ENCODE peak calls at places on chromosomes 6 and 20, in five cellular contexts. J is heart right ventricle, Z is AG09309, G is NB4, O is LNCaP clone FGC. U is an unnamed sample.

GRCh38 chr6:105892577-105893262 is 193.4 kb upstream of the PRDM1 start:
- DNase-seq in J (no peak), Z (no peak), G (peak; percentile 96), O (no peak), U (peak; percentile 7)

GRCh38 chr6:9412951-9413559 is 977.7 kb upstream of the SLC35B3 start:
- DNase-seq in J (peak; percentile 7), Z (no peak), G (peak; percentile 59), O (no peak), U (peak; percentile 69)

GRCh38 chr6:145315982-145316600 is 419.2 kb downstream of the EPM2A start:
- DNase-seq in J (no peak), Z (no peak), G (no peak), O (no peak), U (no peak)

GRCh38 chr6:143877584-143878271 is 13.5 kb downstream of the ZC2HC1B start:
- DNase-seq in J (no peak), Z (no peak), G (no peak), O (no peak), U (no peak)

GRCh38 chr6:110513001-110513400 is 36.6 kb upstream of the SLC22A16 start:
- DNase-seq in J (no peak), Z (no peak), G (no peak), O (no peak), U (peak; percentile 92)

GRCh38 chr6:16956371-16956770 is 145.5 kb upstream of the STMND1 start:
- DNase-seq in J (no peak), Z (no peak), G (no peak), O (no peak), U (no peak)

GRCh38 chr6:167116109-167116837 is 6.6 kb upstream of the CCR6 start:
- DNase-seq in J (no peak), Z (no peak), G (no peak), O (no peak), U (peak; percentile 10)

GRCh38 chr6:57173056-57173885 is 1.1 kb downstream of the BAG2 start:
- DNase-seq in J (no peak), Z (no peak), G (peak; percentile 76), O (no peak), U (peak; percentile 40)

GRCh38 chr6:12198851-12199250 is 91.3 kb upstream of the EDN1 start:
- DNase-seq in J (no peak), Z (no peak), G (no peak), O (no peak), U (no peak)

GRCh38 chr6:131400054-131400781 is 172.8 kb upstream of the ARG1 start:
- DNase-seq in J (no peak), Z (peak; percentile 81), G (peak; percentile 21), O (no peak), U (peak; percentile 86)

GRCh38 chr6:126439040-126439439 is 99.1 kb downstream of the CENPW start:
- DNase-seq in J (no peak), Z (no peak), G (no peak), O (peak; percentile 69), U (no peak)

GRCh38 chr6:149896491-149896890 is 1.4 kb downstream of the RAET1E start:
- DNase-seq in J (no peak), Z (no peak), G (no peak), O (no peak), U (peak; percentile 43)

GRCh38 chr6:161376367-161376766 is 102.5 kb upstream of the AGPAT4 start:
- DNase-seq in J (no peak), Z (no peak), G (no peak), O (no peak), U (no peak)

GRCh38 chr6:161372422-161372793 is 98.5 kb upstream of the AGPAT4 start:
- DNase-seq in J (no peak), Z (no peak), G (no peak), O (no peak), U (no peak)

GRCh38 chr6:161373905-161374451 is 100.1 kb upstream of the AGPAT4 start:
- DNase-seq in J (peak; percentile 48), Z (no peak), G (peak; percentile 75), O (peak; percentile 17), U (peak; percentile 66)

GRCh38 chr6:161377116-161377515 is 103.3 kb upstream of the AGPAT4 start:
- DNase-seq in J (no peak), Z (no peak), G (no peak), O (no peak), U (no peak)

DNA sequence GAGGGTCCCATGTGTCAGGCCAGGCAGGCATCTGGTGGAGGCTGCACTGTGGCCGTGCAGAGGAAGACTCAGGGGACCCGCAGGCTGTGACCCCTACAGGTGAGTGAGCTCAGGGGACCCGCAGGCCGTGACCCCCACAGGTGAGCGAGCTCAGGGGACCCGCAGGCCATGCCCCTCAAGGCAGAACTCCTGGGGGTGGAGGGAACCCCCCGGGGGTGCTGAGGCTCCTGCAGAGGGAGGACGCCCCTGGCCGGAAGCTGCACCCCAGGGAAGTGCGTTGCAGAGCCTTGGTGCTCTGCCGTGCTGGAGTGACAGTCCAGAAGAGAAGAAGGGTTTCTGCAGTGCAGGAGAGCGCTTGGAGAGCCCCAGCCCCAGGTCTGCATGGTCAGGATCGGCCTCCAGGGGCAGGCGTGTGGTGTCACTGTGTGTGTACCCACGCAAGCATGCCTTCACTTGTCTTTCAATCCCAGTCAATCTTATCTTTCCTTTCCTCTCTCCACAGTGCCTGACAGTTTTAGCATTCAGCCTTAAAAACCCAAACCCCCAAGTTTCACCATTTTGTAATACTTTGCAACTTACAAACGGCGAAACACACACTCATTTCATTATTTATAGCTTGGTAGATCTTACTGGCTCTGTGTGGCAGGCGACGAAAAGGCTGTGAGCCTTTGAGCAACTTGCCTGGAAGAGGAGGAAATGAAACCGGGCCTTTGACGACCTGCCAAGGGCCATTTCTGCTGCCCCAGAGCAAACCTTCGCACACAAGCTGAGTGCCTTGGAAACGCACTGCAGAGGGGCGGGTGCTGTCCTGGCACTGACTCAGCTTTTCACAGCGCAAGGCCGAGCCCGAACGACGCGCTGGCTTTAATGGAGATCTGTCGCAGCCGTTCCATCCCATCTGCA is 101.4 kb upstream of the AGPAT4 start:
- DNase-seq in J (peak; percentile 36), Z (no peak), G (peak; percentile 69), O (peak; percentile 77), U (peak; percentile 50)
- TF ChIP-seq CTCF in J (peak; percentile 10), Z (peak; percentile 28), G (peak; percentile 18), O (peak; percentile 38), U (peak; percentile 31)

DNA sequence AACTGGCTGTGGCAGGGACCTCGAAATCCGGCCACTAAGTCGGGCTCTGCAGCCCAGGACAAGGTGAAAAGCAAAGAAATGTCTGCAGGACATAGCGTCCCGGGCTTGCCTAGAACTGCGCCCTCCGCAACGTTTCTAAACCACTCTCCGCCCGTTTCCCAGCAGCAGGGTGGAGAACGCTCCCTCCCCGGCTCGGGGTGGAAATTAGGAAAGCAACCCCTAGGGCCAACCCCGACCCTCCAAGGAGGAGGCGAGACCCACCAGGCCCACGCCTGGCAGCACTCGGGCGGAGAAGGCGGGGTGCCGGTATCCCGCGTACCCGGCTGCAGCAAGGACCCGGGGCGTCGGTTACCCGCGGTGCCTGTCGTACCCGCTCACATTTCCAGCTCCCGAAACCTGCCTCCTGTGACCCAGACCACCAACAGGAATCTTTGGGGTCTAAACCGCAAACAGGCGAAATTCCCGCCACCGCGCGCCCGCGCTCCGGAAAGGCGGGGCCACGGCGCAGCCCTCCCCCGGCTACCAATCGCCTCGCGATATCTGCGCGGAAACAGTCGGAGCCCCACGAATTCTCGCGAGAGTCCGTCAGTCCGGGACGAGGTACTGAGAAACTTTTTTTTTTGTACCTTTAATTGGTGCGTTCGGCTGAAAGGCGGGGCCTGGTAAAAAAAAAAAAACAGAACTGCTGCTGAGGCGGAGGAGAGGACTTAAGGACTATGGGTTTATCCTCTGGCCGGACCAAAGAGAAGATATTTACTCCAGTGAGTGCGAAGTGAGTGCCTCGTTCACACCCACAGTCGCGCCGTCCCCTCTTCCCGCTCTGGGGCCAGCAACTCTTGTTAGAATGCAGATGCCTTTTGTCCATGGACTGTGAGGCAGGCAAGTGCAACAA is at the start of gene MMS22L:
- DNase-seq in J (peak; percentile 95), Z (peak; percentile 70), G (peak; percentile 96), O (peak; percentile 70), U (peak; percentile 96)
- TF ChIP-seq CTCF in J (no peak), Z (no peak), G (no peak), O (no peak), U (no peak)

GRCh38 chr6:36818741-36819140 is 20.5 kb downstream of the CPNE5 start:
- DNase-seq in J (no peak), Z (no peak), G (no peak), O (no peak), U (no peak)

GRCh38 chr6:36817864-36818263 is 21.4 kb downstream of the CPNE5 start:
- DNase-seq in J (no peak), Z (no peak), G (no peak), O (no peak), U (no peak)

GRCh38 chr6:36815962-36816735 is 23.1 kb downstream of the CPNE5 start:
- DNase-seq in J (no peak), Z (no peak), G (no peak), O (no peak), U (no peak)

GRCh38 chr6:36820700-36821580 is 18.3 kb downstream of the CPNE5 start:
- DNase-seq in J (peak; percentile 66), Z (no peak), G (peak; percentile 48), O (no peak), U (peak; percentile 14)

GRCh38 chr6:36817176-36817817 is 21.9 kb downstream of the CPNE5 start:
- DNase-seq in J (no peak), Z (no peak), G (no peak), O (no peak), U (no peak)
- TF ChIP-seq CTCF in J (no peak), Z (no peak), G (no peak), O (no peak), U (no peak)

GRCh38 chr6:27867051-27867940 is 44.9 kb downstream of the OR2B2 start:
- DNase-seq in J (peak; percentile 53), Z (no peak), G (peak; percentile 97), O (no peak), U (peak; percentile 87)
- TF ChIP-seq CTCF in J (no peak), Z (no peak), G (no peak), O (no peak), U (no peak)

GRCh38 chr20:36439731-36440072 is 101.6 kb upstream of the MYL9 start:
- DNase-seq in J (no peak), Z (no peak), G (no peak), O (no peak), U (no peak)
- TF ChIP-seq CTCF in J (no peak), Z (no peak), G (no peak), O (no peak), U (no peak)

GRCh38 chr6:112163295-112164257 is 76.2 kb downstream of the FAM229B start:
- DNase-seq in J (peak; percentile 39), Z (no peak), G (peak; percentile 70), O (no peak), U (peak; percentile 71)
- TF ChIP-seq CTCF in J (peak; percentile 51), Z (peak; percentile 80), G (peak; percentile 97), O (peak; percentile 91), U (peak; percentile 85)

U was measured in MCF 10A.